ENCODE peak calls at places on chromosomes 3 and 15, in eight cellular contexts. B, W, A, M, N, I, C and Q are unnamed samples.

GRCh38 chr15:45333550-45333949 is 44.8 kb downstream of the GATM start:
- DNase-seq in M (peak), N (no peak), I (no peak), C (no peak), W (no peak), A (no peak), B (no peak), Q (peak)

GRCh38 chr3:23697416-23697815 is 108.3 kb upstream of the UBE2E1 start:
- DNase-seq in I (no peak), C (no peak), M (no peak), W (no peak), B (no peak), A (no peak), N (no peak), Q (no peak)

GRCh38 chr3:16286161-16286560 is 21.1 kb downstream of the OXNAD1 start:
- DNase-seq in N (no peak), W (no peak), B (no peak), A (no peak), I (peak), C (peak), M (no peak), Q (no peak)

GRCh38 chr15:22881739-22882440 is 43.4 kb downstream of the NIPA2 start:
- DNase-seq in B (no peak), W (peak), M (no peak), I (no peak), C (no peak), A (no peak), N (no peak), Q (no peak)

GRCh38 chr3:12590096-12590495 is 33.2 kb downstream of the MKRN2 start:
- DNase-seq in B (no peak), I (no peak), C (no peak), A (no peak), N (no peak), W (no peak), M (no peak), Q (no peak)

GRCh38 chr3:105277656-105278055 is 89.1 kb upstream of the ALCAM start:
- DNase-seq in A (no peak), W (no peak), C (no peak), I (no peak), M (no peak), N (no peak), B (no peak), Q (no peak)

GRCh38 chr3:16174976-16175901 is 759 bp downstream of the GALNT15 start:
- DNase-seq in B (no peak), A (no peak), N (no peak), I (no peak), M (peak), C (no peak), W (no peak), Q (no peak)

GRCh38 chr15:31459011-31459748 is 132.5 kb downstream of the KLF13 start:
- DNase-seq in C (no peak), I (no peak), N (no peak), A (no peak), M (no peak), B (no peak), W (no peak), Q (no peak)

GRCh38 chr15:50828610-50829206 is 63.2 kb upstream of the SPPL2A start:
- DNase-seq in N (peak), M (no peak), A (peak), W (no peak), I (no peak), B (no peak), C (no peak), Q (peak)

GRCh38 chr3:133896002-133896761 is 500 bp upstream of the RAB6B start:
- DNase-seq in M (no peak), N (no peak), W (peak), A (peak), I (no peak), B (no peak), C (no peak), Q (no peak)

GRCh38 chr3:194384569-194385001 is 14.5 kb downstream of the GP5 start:
- DNase-seq in I (no peak), N (no peak), B (no peak), M (no peak), A (no peak), W (peak), C (no peak), Q (no peak)

GRCh38 chr3:50671331-50671730 is 3.4 kb upstream of the DOCK3 start:
- DNase-seq in A (peak), I (no peak), C (no peak), W (no peak), M (no peak), N (no peak), B (no peak), Q (no peak)

GRCh38 chr3:48919215-48920138 is 835 bp downstream of the ARIH2 start:
- DNase-seq in N (peak), B (peak), C (peak), W (peak), I (peak), M (no peak), A (peak), Q (peak)

GRCh38 chr3:159039286-159039685 is 237.4 kb downstream of the MFSD1 start:
- DNase-seq in W (no peak), A (no peak), M (no peak), I (no peak), B (no peak), N (no peak), C (no peak), Q (no peak)

GRCh38 chr15:33912326-33912725 is 56.0 kb upstream of the CHRM5 start:
- DNase-seq in N (no peak), B (no peak), W (no peak), I (no peak), A (no peak), M (no peak), C (no peak), Q (no peak)

GRCh38 chr3:48694610-48695051 is 8.9 kb upstream of the NCKIPSD start:
- DNase-seq in B (no peak), M (peak), I (no peak), W (peak), N (no peak), C (no peak), A (no peak), Q (peak)

GRCh38 chr15:55343168-55343567 is 24.1 kb downstream of the PIGB start:
- DNase-seq in W (no peak), I (no peak), C (no peak), N (no peak), A (no peak), B (no peak), M (no peak), Q (no peak)

GRCh38 chr3:112499328-112499727 is at the start of gene BTLA:
- DNase-seq in C (peak), A (no peak), M (no peak), W (no peak), I (peak), B (no peak), N (no peak), Q (no peak)

GRCh38 chr3:49501258-49501609 is 31.2 kb downstream of the DAG1 start:
- DNase-seq in W (no peak), B (no peak), I (no peak), N (no peak), C (no peak), M (no peak), A (no peak), Q (no peak)

GRCh38 chr3:30576946-30577345 is 29.5 kb upstream of the TGFBR2 start:
- DNase-seq in B (no peak), N (no peak), W (no peak), M (no peak), I (no peak), C (no peak), A (no peak), Q (no peak)